ENCODE peak calls at places on chromosomes 13 and 19, in seven cellular contexts. One of them, this sample, is unnamed.

GRCh38 chr13:57666554-57666953 is 35.0 kb downstream of the PCDH17 start:
- DNase-seq in H9: no peak
- DNase-seq in fibroblast of lung: no peak
- DNase-seq in neural progenitor cell: peak; percentile 12
- DNase-seq in mammary epithelial cell: no peak
- DNase-seq in PC-3: no peak
- DNase-seq in endothelial cell of umbilical vein: no peak
- DNase-seq in this sample: no peak

GRCh38 chr19:34773555-34773864 is 495 bp upstream of the ZNF599 start:
- DNase-seq in H9: no peak
- DNase-seq in fibroblast of lung: no peak
- DNase-seq in neural progenitor cell: no peak
- DNase-seq in mammary epithelial cell: no peak
- DNase-seq in PC-3: no peak
- DNase-seq in endothelial cell of umbilical vein: no peak
- DNase-seq in this sample: no peak

GRCh38 chr19:34253711-34254551 is 423 bp upstream of the GARRE1 start:
- DNase-seq in H9: peak; percentile 91
- DNase-seq in fibroblast of lung: peak; percentile 55
- DNase-seq in neural progenitor cell: peak; percentile 97
- DNase-seq in mammary epithelial cell: no peak
- DNase-seq in PC-3: peak; percentile 69
- DNase-seq in endothelial cell of umbilical vein: peak; percentile 60
- DNase-seq in this sample: peak; percentile 83

GRCh38 chr19:38247126-38247525 is 9.0 kb downstream of the PPP1R14A start:
- DNase-seq in H9: no peak
- DNase-seq in fibroblast of lung: no peak
- DNase-seq in neural progenitor cell: no peak
- DNase-seq in mammary epithelial cell: no peak
- DNase-seq in PC-3: no peak
- DNase-seq in endothelial cell of umbilical vein: no peak
- DNase-seq in this sample: no peak

GRCh38 chr13:85503797-85504196 is 295.4 kb downstream of the SLITRK6 start:
- DNase-seq in H9: no peak
- DNase-seq in fibroblast of lung: no peak
- DNase-seq in neural progenitor cell: no peak
- DNase-seq in mammary epithelial cell: peak; percentile 80
- DNase-seq in PC-3: peak; percentile 92
- DNase-seq in endothelial cell of umbilical vein: no peak
- DNase-seq in this sample: no peak

GRCh38 chr13:70884196-70884595 is 775.9 kb upstream of the KLHL1 start:
- DNase-seq in H9: no peak
- DNase-seq in fibroblast of lung: no peak
- DNase-seq in neural progenitor cell: no peak
- DNase-seq in mammary epithelial cell: no peak
- DNase-seq in PC-3: no peak
- DNase-seq in endothelial cell of umbilical vein: no peak
- DNase-seq in this sample: no peak

GRCh38 chr13:27168870-27169525 is 2.6 kb downstream of the USP12 start:
- DNase-seq in H9: no peak
- DNase-seq in fibroblast of lung: no peak
- DNase-seq in neural progenitor cell: no peak
- DNase-seq in mammary epithelial cell: no peak
- DNase-seq in PC-3: peak; percentile 29
- DNase-seq in endothelial cell of umbilical vein: peak; percentile 24
- DNase-seq in this sample: no peak

GRCh38 chr13:74641586-74641985 is 507.4 kb upstream of the KLF12 start:
- DNase-seq in H9: no peak
- DNase-seq in fibroblast of lung: peak; percentile 55
- DNase-seq in neural progenitor cell: no peak
- DNase-seq in mammary epithelial cell: peak; percentile 29
- DNase-seq in PC-3: peak; percentile 41
- DNase-seq in endothelial cell of umbilical vein: no peak
- DNase-seq in this sample: no peak

GRCh38 chr13:113926301-113926761 is 47.5 kb downstream of the C13orf46 start:
- DNase-seq in H9: peak; percentile 17
- DNase-seq in fibroblast of lung: peak; percentile 88
- DNase-seq in neural progenitor cell: no peak
- DNase-seq in mammary epithelial cell: no peak
- DNase-seq in PC-3: no peak
- DNase-seq in endothelial cell of umbilical vein: no peak
- DNase-seq in this sample: no peak

DNA sequence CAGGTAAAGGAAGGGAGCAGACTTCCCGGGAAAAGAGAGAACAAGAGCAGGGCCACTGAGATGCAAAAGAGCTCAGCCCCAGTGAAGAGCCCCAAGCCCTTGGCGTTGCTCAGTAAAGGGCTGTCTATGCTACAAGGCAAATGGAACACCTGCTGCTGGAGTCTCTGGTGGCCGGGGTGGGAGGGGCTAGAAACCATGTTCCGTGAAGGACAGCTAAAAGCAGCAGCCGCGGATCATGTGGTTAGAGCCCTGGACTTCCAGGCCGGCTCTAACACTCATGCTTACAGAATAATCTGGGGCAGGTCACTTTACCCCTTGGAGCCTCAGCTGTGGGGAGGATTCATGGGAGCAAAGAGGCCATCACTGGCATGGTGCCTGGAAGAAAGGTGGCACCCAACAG is 17.8 kb downstream of the POU2F2 start:
- DNase-seq in H9: peak; percentile 55
- DNase-seq in fibroblast of lung: no peak
- DNase-seq in neural progenitor cell: no peak
- DNase-seq in mammary epithelial cell: no peak
- DNase-seq in PC-3: no peak
- DNase-seq in endothelial cell of umbilical vein: no peak
- DNase-seq in this sample: no peak
- H4K20me1 ChIP-seq in H9: no peaks in the 10 kb centered on the region
- H4K20me1 ChIP-seq in fibroblast of lung: no peaks in the 10 kb centered on the region
- H4K20me1 ChIP-seq in neural progenitor cell: no peaks in the 10 kb centered on the region
- H4K20me1 ChIP-seq in mammary epithelial cell: no peaks in the 10 kb centered on the region
- H4K20me1 ChIP-seq in PC-3: no peaks in the 10 kb centered on the region
- H4K20me1 ChIP-seq in endothelial cell of umbilical vein: no peaks in the 10 kb centered on the region
- H4K20me1 ChIP-seq in this sample: no peaks in the 10 kb centered on the region

GRCh38 chr13:40624338-40624737 is 42.1 kb downstream of the FOXO1 start:
- DNase-seq in H9: no peak
- DNase-seq in fibroblast of lung: peak; percentile 19
- DNase-seq in neural progenitor cell: no peak
- DNase-seq in mammary epithelial cell: peak; percentile 36
- DNase-seq in PC-3: no peak
- DNase-seq in endothelial cell of umbilical vein: no peak
- DNase-seq in this sample: no peak
- H4K20me1 ChIP-seq in H9: no peaks in the 10 kb centered on the region
- H4K20me1 ChIP-seq in fibroblast of lung: no peaks in the 10 kb centered on the region
- H4K20me1 ChIP-seq in neural progenitor cell: no peaks in the 10 kb centered on the region
- H4K20me1 ChIP-seq in mammary epithelial cell: no peaks in the 10 kb centered on the region
- H4K20me1 ChIP-seq in PC-3: no peaks in the 10 kb centered on the region
- H4K20me1 ChIP-seq in endothelial cell of umbilical vein: peaks cover 6% of the 10 kb centered on the region
- H4K20me1 ChIP-seq in this sample: no peaks in the 10 kb centered on the region

GRCh38 chr19:18271433-18271841 is 2.8 kb downstream of the IQCN start:
- DNase-seq in H9: no peak
- DNase-seq in fibroblast of lung: no peak
- DNase-seq in neural progenitor cell: no peak
- DNase-seq in mammary epithelial cell: no peak
- DNase-seq in PC-3: no peak
- DNase-seq in endothelial cell of umbilical vein: no peak
- DNase-seq in this sample: no peak

GRCh38 chr19:18274303-18274775 is at the start of gene IQCN:
- DNase-seq in H9: peak; percentile 75
- DNase-seq in fibroblast of lung: peak; percentile 44
- DNase-seq in neural progenitor cell: no peak
- DNase-seq in mammary epithelial cell: no peak
- DNase-seq in PC-3: no peak
- DNase-seq in endothelial cell of umbilical vein: no peak
- DNase-seq in this sample: no peak

GRCh38 chr19:18278521-18279265 is 2.7 kb downstream of the JUND start:
- DNase-seq in H9: no peak
- DNase-seq in fibroblast of lung: no peak
- DNase-seq in neural progenitor cell: no peak
- DNase-seq in mammary epithelial cell: no peak
- DNase-seq in PC-3: no peak
- DNase-seq in endothelial cell of umbilical vein: peak; percentile 14
- DNase-seq in this sample: peak; percentile 58

GRCh38 chr19:18273566-18274302 is 518 bp downstream of the IQCN start:
- DNase-seq in H9: no peak
- DNase-seq in fibroblast of lung: no peak
- DNase-seq in neural progenitor cell: no peak
- DNase-seq in mammary epithelial cell: no peak
- DNase-seq in PC-3: no peak
- DNase-seq in endothelial cell of umbilical vein: no peak
- DNase-seq in this sample: no peak

GRCh38 chr19:18274776-18275356 is 614 bp upstream of the IQCN start:
- DNase-seq in H9: peak; percentile 73
- DNase-seq in fibroblast of lung: peak; percentile 88
- DNase-seq in neural progenitor cell: no peak
- DNase-seq in mammary epithelial cell: peak; percentile 86
- DNase-seq in PC-3: peak; percentile 89
- DNase-seq in endothelial cell of umbilical vein: peak; percentile 81
- DNase-seq in this sample: no peak
- H4K20me1 ChIP-seq in H9: no peaks in the 10 kb centered on the region
- H4K20me1 ChIP-seq in fibroblast of lung: no peaks in the 10 kb centered on the region
- H4K20me1 ChIP-seq in neural progenitor cell: peaks cover 66% of the 10 kb centered on the region
- H4K20me1 ChIP-seq in mammary epithelial cell: no peaks in the 10 kb centered on the region
- H4K20me1 ChIP-seq in PC-3: peaks cover 13% of the 10 kb centered on the region
- H4K20me1 ChIP-seq in endothelial cell of umbilical vein: peaks cover 5% of the 10 kb centered on the region
- H4K20me1 ChIP-seq in this sample: peaks cover 34% of the 10 kb centered on the region

GRCh38 chr13:32059511-32059984 is 28.0 kb downstream of the FRY start:
- DNase-seq in H9: no peak
- DNase-seq in fibroblast of lung: no peak
- DNase-seq in neural progenitor cell: no peak
- DNase-seq in mammary epithelial cell: no peak
- DNase-seq in PC-3: no peak
- DNase-seq in endothelial cell of umbilical vein: no peak
- DNase-seq in this sample: no peak
- H4K20me1 ChIP-seq in H9: no peaks in the 10 kb centered on the region
- H4K20me1 ChIP-seq in fibroblast of lung: no peaks in the 10 kb centered on the region
- H4K20me1 ChIP-seq in neural progenitor cell: no peaks in the 10 kb centered on the region
- H4K20me1 ChIP-seq in mammary epithelial cell: no peaks in the 10 kb centered on the region
- H4K20me1 ChIP-seq in PC-3: no peaks in the 10 kb centered on the region
- H4K20me1 ChIP-seq in endothelial cell of umbilical vein: no peaks in the 10 kb centered on the region
- H4K20me1 ChIP-seq in this sample: no peaks in the 10 kb centered on the region

GRCh38 chr19:24048261-24048660 is 38.7 kb upstream of the ZNF254 start:
- DNase-seq in H9: peak; percentile 27
- DNase-seq in fibroblast of lung: no peak
- DNase-seq in neural progenitor cell: no peak
- DNase-seq in mammary epithelial cell: no peak
- DNase-seq in PC-3: no peak
- DNase-seq in endothelial cell of umbilical vein: no peak
- DNase-seq in this sample: no peak
- H4K20me1 ChIP-seq in H9: no peaks in the 10 kb centered on the region
- H4K20me1 ChIP-seq in fibroblast of lung: no peaks in the 10 kb centered on the region
- H4K20me1 ChIP-seq in neural progenitor cell: peaks cover 7% of the 10 kb centered on the region
- H4K20me1 ChIP-seq in mammary epithelial cell: no peaks in the 10 kb centered on the region
- H4K20me1 ChIP-seq in PC-3: no peaks in the 10 kb centered on the region
- H4K20me1 ChIP-seq in endothelial cell of umbilical vein: no peaks in the 10 kb centered on the region
- H4K20me1 ChIP-seq in this sample: no peaks in the 10 kb centered on the region

GRCh38 chr13:97307882-97308624 is 85.9 kb downstream of the MBNL2 start:
- DNase-seq in H9: no peak
- DNase-seq in fibroblast of lung: peak; percentile 47
- DNase-seq in neural progenitor cell: peak; percentile 50
- DNase-seq in mammary epithelial cell: peak; percentile 86
- DNase-seq in PC-3: peak; percentile 68
- DNase-seq in endothelial cell of umbilical vein: peak; percentile 87
- DNase-seq in this sample: no peak

GRCh38 chr13:97307096-97307495 is 85.0 kb downstream of the MBNL2 start:
- DNase-seq in H9: no peak
- DNase-seq in fibroblast of lung: no peak
- DNase-seq in neural progenitor cell: no peak
- DNase-seq in mammary epithelial cell: no peak
- DNase-seq in PC-3: no peak
- DNase-seq in endothelial cell of umbilical vein: no peak
- DNase-seq in this sample: no peak

GRCh38 chr13:97307544-97307881 is 85.4 kb downstream of the MBNL2 start:
- DNase-seq in H9: no peak
- DNase-seq in fibroblast of lung: no peak
- DNase-seq in neural progenitor cell: no peak
- DNase-seq in mammary epithelial cell: no peak
- DNase-seq in PC-3: no peak
- DNase-seq in endothelial cell of umbilical vein: no peak
- DNase-seq in this sample: no peak

GRCh38 chr13:97306646-97307045 is 84.5 kb downstream of the MBNL2 start:
- DNase-seq in H9: no peak
- DNase-seq in fibroblast of lung: no peak
- DNase-seq in neural progenitor cell: no peak
- DNase-seq in mammary epithelial cell: no peak
- DNase-seq in PC-3: no peak
- DNase-seq in endothelial cell of umbilical vein: no peak
- DNase-seq in this sample: no peak

DNA sequence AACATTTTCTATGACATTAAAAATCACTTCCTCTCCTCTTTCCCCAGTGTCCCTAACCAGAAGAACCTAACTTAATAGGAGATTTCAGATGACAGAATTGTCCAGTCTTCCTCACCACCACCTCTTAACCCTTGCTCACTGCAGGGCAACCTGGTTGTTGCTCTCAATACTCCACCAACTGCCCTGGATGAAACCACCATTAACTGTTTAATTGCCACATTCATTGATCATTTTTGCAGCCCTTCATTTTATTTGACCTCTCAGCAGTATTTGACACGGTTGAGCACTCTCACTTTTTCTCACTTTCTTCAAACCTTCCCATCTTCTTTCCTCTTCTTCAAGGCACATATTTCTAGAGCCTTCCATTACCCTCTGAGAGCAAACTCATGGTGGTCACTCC is 84.0 kb downstream of the MBNL2 start:
- DNase-seq in H9: no peak
- DNase-seq in fibroblast of lung: no peak
- DNase-seq in neural progenitor cell: no peak
- DNase-seq in mammary epithelial cell: no peak
- DNase-seq in PC-3: no peak
- DNase-seq in endothelial cell of umbilical vein: no peak
- DNase-seq in this sample: no peak
- H4K20me1 ChIP-seq in H9: no peaks in the 10 kb centered on the region
- H4K20me1 ChIP-seq in fibroblast of lung: no peaks in the 10 kb centered on the region
- H4K20me1 ChIP-seq in neural progenitor cell: no peaks in the 10 kb centered on the region
- H4K20me1 ChIP-seq in mammary epithelial cell: no peaks in the 10 kb centered on the region
- H4K20me1 ChIP-seq in PC-3: no peaks in the 10 kb centered on the region
- H4K20me1 ChIP-seq in endothelial cell of umbilical vein: no peaks in the 10 kb centered on the region
- H4K20me1 ChIP-seq in this sample: no peaks in the 10 kb centered on the region

DNA sequence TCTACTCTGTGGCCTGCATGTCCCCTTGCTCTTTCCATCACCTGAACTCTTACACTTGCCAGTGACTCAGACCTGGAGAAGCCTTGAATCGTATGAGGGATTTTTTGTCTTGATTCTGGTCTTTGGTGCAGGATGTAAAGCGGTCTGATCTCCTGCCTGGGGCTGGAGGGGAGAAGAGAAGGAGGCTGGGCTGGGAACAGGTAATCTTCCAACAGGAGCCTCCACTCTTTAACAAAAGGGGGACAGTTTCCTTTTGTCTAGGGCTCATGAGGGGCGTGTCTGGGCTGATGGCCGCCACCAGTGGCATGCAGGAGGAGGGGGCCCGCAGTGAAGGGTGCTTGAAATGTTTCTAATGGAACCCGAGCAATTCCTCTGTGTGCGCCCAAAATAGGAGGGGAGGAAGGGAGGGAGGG is 24.7 kb downstream of the NFIX start:
- DNase-seq in H9: peak; percentile 88
- DNase-seq in fibroblast of lung: no peak
- DNase-seq in neural progenitor cell: peak; percentile 80
- DNase-seq in mammary epithelial cell: peak; percentile 72
- DNase-seq in PC-3: peak; percentile 51
- DNase-seq in endothelial cell of umbilical vein: peak; percentile 31
- DNase-seq in this sample: no peak
- H4K20me1 ChIP-seq in H9: peaks cover 2% of the 10 kb centered on the region
- H4K20me1 ChIP-seq in fibroblast of lung: no peaks in the 10 kb centered on the region
- H4K20me1 ChIP-seq in neural progenitor cell: peaks cover 100% of the 10 kb centered on the region
- H4K20me1 ChIP-seq in mammary epithelial cell: no peaks in the 10 kb centered on the region
- H4K20me1 ChIP-seq in PC-3: no peaks in the 10 kb centered on the region
- H4K20me1 ChIP-seq in endothelial cell of umbilical vein: no peaks in the 10 kb centered on the region
- H4K20me1 ChIP-seq in this sample: peaks cover 9% of the 10 kb centered on the region

GRCh38 chr19:55247621-55248099 is 11.2 kb downstream of the PPP6R1 start:
- DNase-seq in H9: no peak
- DNase-seq in fibroblast of lung: no peak
- DNase-seq in neural progenitor cell: no peak
- DNase-seq in mammary epithelial cell: peak; percentile 85
- DNase-seq in PC-3: peak; percentile 74
- DNase-seq in endothelial cell of umbilical vein: no peak
- DNase-seq in this sample: no peak
- H4K20me1 ChIP-seq in H9: no peaks in the 10 kb centered on the region
- H4K20me1 ChIP-seq in fibroblast of lung: peaks cover 3% of the 10 kb centered on the region
- H4K20me1 ChIP-seq in neural progenitor cell: peaks cover 61% of the 10 kb centered on the region
- H4K20me1 ChIP-seq in mammary epithelial cell: peaks cover 1% of the 10 kb centered on the region
- H4K20me1 ChIP-seq in PC-3: peaks cover 56% of the 10 kb centered on the region
- H4K20me1 ChIP-seq in endothelial cell of umbilical vein: no peaks in the 10 kb centered on the region
- H4K20me1 ChIP-seq in this sample: peaks cover 76% of the 10 kb centered on the region